ENCODE peak calls at places on chromosomes 16 and 17, in five cellular contexts. Y, X, B, A and I are unnamed samples.

GRCh38 chr17:79988163-79988971 is 47.3 kb downstream of the TBC1D16 start:
- DNase-seq in B (no peak), Y (no peak), A (peak; percentile 16), X (peak; percentile 57), I (no peak)

GRCh38 chr16:69309316-69309715 is 1.8 kb upstream of the VPS4A start:
- DNase-seq in Y (no peak), X (no peak), A (no peak), B (no peak), I (no peak)

GRCh38 chr16:65702707-65703402 is 581.0 kb upstream of the CDH11 start:
- DNase-seq in B (no peak), X (no peak), A (no peak), Y (no peak), I (no peak)

GRCh38 chr17:82318772-82319606 is 1.6 kb upstream of the CD7 start:
- DNase-seq in A (no peak), B (no peak), X (no peak), Y (no peak), I (no peak)

GRCh38 chr17:48444531-48445247 is 14.7 kb upstream of the SKAP1 start:
- DNase-seq in A (peak; percentile 47), B (no peak), X (no peak), Y (no peak), I (no peak)

GRCh38 chr17:36703860-36704266 is 102.5 kb downstream of the MRM1 start:
- DNase-seq in B (no peak), A (peak; percentile 58), X (no peak), Y (peak; percentile 83), I (peak; percentile 43)

GRCh38 chr16:12758031-12758669 is 45.5 kb downstream of the CPPED1 start:
- DNase-seq in Y (no peak), B (no peak), A (no peak), X (no peak), I (no peak)

GRCh38 chr17:37017355-37017754 is 68.6 kb downstream of the AATF start:
- DNase-seq in B (no peak), A (no peak), Y (no peak), X (no peak), I (no peak)

GRCh38 chr16:88792078-88792550 is 7.1 kb upstream of the PIEZO1 start:
- DNase-seq in A (no peak), Y (no peak), B (no peak), X (no peak), I (no peak)

GRCh38 chr16:29745853-29746345 is at the start of gene C16orf54:
- DNase-seq in X (no peak), A (peak; percentile 90), B (peak; percentile 96), Y (no peak), I (peak; percentile 80)

GRCh38 chr17:65696739-65697394 is 135.4 kb upstream of the AXIN2 start:
- DNase-seq in Y (no peak), X (no peak), A (no peak), B (no peak), I (no peak)

GRCh38 chr17:61015966-61016365 is 338.3 kb downstream of the BCAS3 start:
- DNase-seq in X (no peak), A (no peak), B (no peak), Y (no peak), I (no peak)

GRCh38 chr16:30769379-30770089 is 7.4 kb downstream of the RNF40 start:
- DNase-seq in B (no peak), Y (no peak), A (no peak), X (no peak), I (no peak)

GRCh38 chr16:68311316-68311620 is 449 bp downstream of the PRMT7 start:
- DNase-seq in Y (no peak), A (no peak), X (no peak), B (no peak), I (no peak)

GRCh38 chr17:81599719-81600486 is 37.0 kb downstream of the NPLOC4 start:
- DNase-seq in X (no peak), A (no peak), B (no peak), Y (no peak), I (no peak)

GRCh38 chr16:58020628-58021521 is 4.7 kb upstream of the MMP15 start:
- DNase-seq in B (no peak), X (no peak), Y (peak; percentile 69), A (peak; percentile 73), I (no peak)

GRCh38 chr17:73491648-73492047 is 152.6 kb downstream of the SDK2 start:
- DNase-seq in X (no peak), Y (no peak), A (no peak), B (no peak), I (no peak)

GRCh38 chr17:81731271-81731670 is 19.2 kb downstream of the SLC25A10 start:
- DNase-seq in B (no peak), Y (no peak), X (no peak), A (no peak), I (no peak)

GRCh38 chr17:75764711-75765421 is at the start of gene GALK1:
- DNase-seq in X (peak; percentile 39), A (peak; percentile 76), Y (peak; percentile 62), B (peak; percentile 65), I (peak; percentile 75)

GRCh38 chr16:56938664-56939513 is 6.9 kb downstream of the HERPUD1 start:
- DNase-seq in A (peak; percentile 65), Y (no peak), B (no peak), X (no peak), I (no peak)

GRCh38 chr16:86398622-86399021 is 111.7 kb upstream of the FOXF1 start:
- DNase-seq in Y (no peak), B (no peak), X (no peak), A (no peak), I (no peak)

GRCh38 chr16:17629936-17630335 is 159.2 kb upstream of the XYLT1 start:
- DNase-seq in A (no peak), Y (no peak), B (no peak), X (no peak), I (no peak)

GRCh38 chr17:77570565-77570898 is 388.0 kb upstream of the TNRC6C start:
- DNase-seq in B (no peak), A (no peak), X (no peak), Y (no peak), I (no peak)

GRCh38 chr16:26827386-26827785 is 239.3 kb upstream of the C16orf82 start:
- DNase-seq in X (no peak), A (no peak), B (no peak), Y (no peak), I (no peak)

GRCh38 chr17:51507444-51507843 is 247.1 kb downstream of the UTP18 start:
- DNase-seq in X (no peak), Y (no peak), B (no peak), A (no peak), I (no peak)

GRCh38 chr17:7380855-7381683 is at the start of gene TNK1:
- DNase-seq in A (no peak), X (no peak), B (no peak), Y (no peak), I (no peak)

GRCh38 chr16:57726433-57726947 is 9.1 kb upstream of the KATNB1 start:
- DNase-seq in X (no peak), Y (no peak), A (no peak), B (no peak), I (no peak)

GRCh38 chr16:6682142-6682811 is 650.4 kb upstream of the RBFOX1 start:
- DNase-seq in X (peak; percentile 14), B (peak; percentile 38), A (peak; percentile 29), Y (peak; percentile 68), I (peak; percentile 2)

GRCh38 chr16:53745753-53746258 is 41.9 kb downstream of the FTO start:
- DNase-seq in A (no peak), X (no peak), Y (no peak), B (no peak), I (no peak)

GRCh38 chr16:72876221-72876620 is 171.7 kb downstream of the ZFHX3 start:
- DNase-seq in A (peak; percentile 8), Y (no peak), B (peak; percentile 78), X (no peak), I (peak; percentile 17)

GRCh38 chr17:58006563-58006923 is 503 bp downstream of the SRSF1 start:
- DNase-seq in X (peak; percentile 38), B (peak; percentile 32), A (peak; percentile 81), Y (peak; percentile 60), I (peak; percentile 64)

GRCh38 chr17:51467336-51467735 is 207.0 kb downstream of the UTP18 start:
- DNase-seq in Y (no peak), B (no peak), A (no peak), X (no peak), I (no peak)

GRCh38 chr16:84199861-84200260 is 8.9 kb downstream of the ADAD2 start:
- DNase-seq in X (no peak), B (no peak), A (no peak), Y (no peak), I (no peak)

GRCh38 chr17:1047177-1047885 is 50.4 kb downstream of the TIMM22 start:
- DNase-seq in X (no peak), Y (no peak), A (no peak), B (no peak), I (no peak)

GRCh38 chr17:68821860-68822693 is 133.1 kb downstream of the ABCA8 start:
- DNase-seq in X (no peak), A (no peak), B (no peak), Y (no peak), I (no peak)

GRCh38 chr17:28524476-28525415 is 18.6 kb downstream of the FOXN1 start:
- DNase-seq in B (no peak), X (no peak), Y (no peak), A (no peak), I (no peak)

GRCh38 chr17:65742433-65743312 is 181.2 kb upstream of the AXIN2 start:
- DNase-seq in Y (no peak), X (no peak), B (no peak), A (no peak), I (no peak)

GRCh38 chr16:85350146-85350728 is 238.0 kb upstream of the CIBAR2 start:
- DNase-seq in Y (no peak), B (no peak), A (no peak), X (no peak), I (no peak)

GRCh38 chr17:31405941-31406371 is 14.5 kb downstream of the RAB11FIP4 start:
- DNase-seq in B (no peak), X (no peak), Y (no peak), A (no peak), I (no peak)

GRCh38 chr17:3613139-3613538 is 3.9 kb upstream of the TRPV1 start:
- DNase-seq in B (no peak), A (no peak), Y (no peak), X (no peak), I (no peak)